ENCODE peak calls at places on chromosomes 6 and 20, in five cellular contexts. K, L, A, V and Z are unnamed samples. For H3K36me3, the result is how much of the 10 kb centered on the place peaks cover.

GRCh38 chr6:158406736-158407135 is 94.5 kb downstream of the TULP4 start:
- DNase-seq in K (no peak), L (no peak), A (no peak), V (no peak), Z (no peak)

GRCh38 chr20:23641936-23642751 is 4.4 kb upstream of the CST3 start:
- DNase-seq in K (peak), L (peak), A (no peak), V (peak), Z (no peak)

GRCh38 chr6:33320315-33321181 is 3.0 kb upstream of the ZBTB22 start:
- DNase-seq in K (peak), L (peak), A (no peak), V (peak), Z (no peak)

GRCh38 chr6:48613221-48613949 is 502.4 kb upstream of the PTCHD4 start:
- DNase-seq in K (no peak), L (no peak), A (no peak), V (no peak), Z (no peak)

GRCh38 chr6:112979830-112980229 is 632.7 kb downstream of the RFPL4B start:
- DNase-seq in K (no peak), L (no peak), A (no peak), V (peak), Z (no peak)

GRCh38 chr6:169902604-169903003 is 151.2 kb downstream of the ERMARD start:
- DNase-seq in K (no peak), L (no peak), A (no peak), V (no peak), Z (no peak)

GRCh38 chr6:6085928-6086668 is 79.4 kb upstream of the NRN1 start:
- DNase-seq in K (no peak), L (no peak), A (no peak), V (no peak), Z (no peak)

GRCh38 chr20:45890997-45891983 is at the start of the genes CTSA and NEURL2:
- DNase-seq in K (peak), L (peak), A (peak), V (no peak), Z (peak)

GRCh38 chr6:169957351-169957963 is 206.0 kb downstream of the ERMARD start:
- DNase-seq in K (no peak), L (no peak), A (peak), V (no peak), Z (no peak)

GRCh38 chr6:111361648-111362047 is 121.4 kb downstream of the REV3L start:
- DNase-seq in K (peak), L (peak), A (no peak), V (no peak), Z (peak)

GRCh38 chr6:113147544-113147943 is 709.6 kb upstream of the MARCKS start:
- DNase-seq in K (no peak), L (peak), A (no peak), V (peak), Z (no peak)

GRCh38 chr6:140463312-140463710 is 1088.9 kb upstream of the CITED2 start:
- DNase-seq in K (no peak), L (no peak), A (no peak), V (no peak), Z (no peak)

GRCh38 chr20:50629675-50630055 is 61.7 kb downstream of the RIPOR3 start:
- DNase-seq in K (no peak), L (no peak), A (no peak), V (no peak), Z (no peak)

GRCh38 chr6:89205819-89206218 is 11.3 kb downstream of the GABRR1 start:
- DNase-seq in K (no peak), L (no peak), A (no peak), V (no peak), Z (no peak)

GRCh38 chr6:89745728-89746127 is 73.9 kb downstream of the MDN1 start:
- DNase-seq in K (no peak), L (peak), A (no peak), V (peak), Z (no peak)

GRCh38 chr6:34486106-34486740 is 20.3 kb downstream of the PACSIN1 start:
- DNase-seq in K (no peak), L (no peak), A (no peak), V (no peak), Z (no peak)

GRCh38 chr20:63542696-63543095 is 4.9 kb downstream of the SRMS start:
- DNase-seq in K (no peak), L (no peak), A (no peak), V (no peak), Z (no peak)

GRCh38 chr6:150116195-150116800 is 26.5 kb upstream of the PPP1R14C start:
- DNase-seq in K (no peak), L (no peak), A (no peak), V (no peak), Z (no peak)

GRCh38 chr20:57426156-57426769 is 35.1 kb downstream of the RBM38 start:
- DNase-seq in K (no peak), L (no peak), A (no peak), V (no peak), Z (peak)

GRCh38 chr20:63755933-63756647 is 16.5 kb downstream of the SLC2A4RG start:
- DNase-seq in K (no peak), L (no peak), A (peak), V (no peak), Z (no peak)

GRCh38 chr6:88358846-88359245 is 192.7 kb upstream of the CNR1 start:
- DNase-seq in K (no peak), L (no peak), A (no peak), V (no peak), Z (no peak)

GRCh38 chr6:31356946-31357466 is at the start of gene HLA-B:
- DNase-seq in K (peak), L (peak), A (peak), V (peak), Z (peak)

GRCh38 chr6:148441454-148441911 is 98.8 kb downstream of the SASH1 start:
- DNase-seq in K (no peak), L (peak), A (no peak), V (peak), Z (no peak)

GRCh38 chr20:33162753-33163152 is 5.2 kb upstream of the BPIFA2 start:
- DNase-seq in K (no peak), L (no peak), A (no peak), V (no peak), Z (no peak)

GRCh38 chr6:144264270-144265060 is 20.7 kb upstream of the UTRN start:
- DNase-seq in K (no peak), L (peak), A (no peak), V (peak), Z (no peak)

GRCh38 chr20:4099905-4100675 is 84.7 kb upstream of the RNF24 start:
- DNase-seq in K (no peak), L (peak), A (no peak), V (no peak), Z (no peak)

GRCh38 chr20:58081842-58082241 is 146.6 kb downstream of the ANKRD60 start:
- DNase-seq in K (no peak), L (no peak), A (no peak), V (peak), Z (no peak)

GRCh38 chr6:136506124-136506799 is 44.0 kb downstream of the MAP7 start:
- DNase-seq in K (no peak), L (no peak), A (no peak), V (no peak), Z (no peak)

GRCh38 chr6:81890846-81891245 is 138.4 kb upstream of the TENT5A start:
- DNase-seq in K (no peak), L (peak), A (no peak), V (peak), Z (no peak)

GRCh38 chr20:6942266-6942665 is 174.8 kb downstream of the BMP2 start:
- DNase-seq in K (no peak), L (no peak), A (no peak), V (no peak), Z (no peak)

GRCh38 chr6:166466178-166467122 is 83.7 kb upstream of the MPC1 start:
- DNase-seq in K (no peak), L (peak), A (peak), V (peak), Z (no peak)

GRCh38 chr20:19990911-19991707 is 26.1 kb upstream of the NAA20 start:
- DNase-seq in K (no peak), L (no peak), A (no peak), V (no peak), Z (no peak)

GRCh38 chr6:131685266-131685780 is 15.9 kb downstream of the OR2A4 start:
- DNase-seq in K (no peak), L (no peak), A (no peak), V (no peak), Z (no peak)

GRCh38 chr6:16947461-16948159 is 154.2 kb upstream of the STMND1 start:
- DNase-seq in K (peak), L (peak), A (no peak), V (peak), Z (no peak)

GRCh38 chr6:33126101-33126714 is 50.4 kb downstream of the HLA-DPB1 start:
- DNase-seq in K (peak), L (peak), A (peak), V (no peak), Z (peak)

GRCh38 chr6:44704240-44705150 is 317.0 kb downstream of the CDC5L start:
- DNase-seq in K (no peak), L (no peak), A (no peak), V (no peak), Z (no peak)

GRCh38 chr6:43504756-43505593 is 5.2 kb downstream of the LRRC73 start:
- DNase-seq in K (no peak), L (no peak), A (no peak), V (no peak), Z (no peak)
- H3K36me3 ChIP-seq in K (half or more), L (under half), A (under half), V (under half), Z (under half)

GRCh38 chr6:36912583-36912982 is 26.8 kb downstream of the C6orf89 start:
- DNase-seq in K (no peak), L (peak), A (no peak), V (peak), Z (no peak)
- H3K36me3 ChIP-seq in K (under half), L (under half), A (under half), V (under half), Z (half or more)

DNA sequence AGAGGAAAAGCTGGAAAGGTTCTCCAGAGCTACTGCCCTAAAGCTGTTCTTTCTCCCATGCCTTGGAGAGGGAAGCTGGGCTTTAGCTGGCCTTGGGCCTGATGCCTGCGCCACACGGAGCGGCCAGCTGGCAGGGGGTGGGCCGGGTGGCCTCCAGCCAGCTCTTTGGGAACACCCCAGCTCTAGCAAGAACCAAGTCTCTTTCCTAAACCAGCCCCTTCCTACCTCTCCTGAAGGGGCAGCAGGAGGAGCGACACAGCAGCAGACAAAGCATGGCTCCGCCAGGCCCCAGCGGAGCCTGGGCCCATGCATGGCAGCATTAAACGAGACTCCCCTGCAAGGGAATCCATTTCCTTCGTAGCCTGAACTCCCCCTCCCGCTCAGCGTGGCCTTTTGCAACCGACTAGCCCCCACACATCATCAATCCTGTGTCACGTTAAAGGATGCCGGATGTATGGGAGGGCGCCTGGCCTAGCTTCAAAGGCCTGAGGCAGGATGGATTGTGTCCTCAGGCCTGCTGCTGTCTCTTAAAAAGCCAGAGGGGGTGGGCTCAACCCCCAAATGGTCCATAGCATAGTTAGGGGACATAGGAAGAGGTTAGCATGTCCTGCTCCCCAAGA is 14.0 kb downstream of the MRPS18A start:
- DNase-seq in K (no peak), L (peak), A (no peak), V (no peak), Z (no peak)
- H3K36me3 ChIP-seq in K (half or more), L (half or more), A (half or more), V (under half), Z (half or more)

GRCh38 chr20:44884907-44885391 is 556 bp upstream of the YWHAB start:
- DNase-seq in K (no peak), L (no peak), A (no peak), V (no peak), Z (no peak)

GRCh38 chr20:44887466-44887865 is 2.0 kb downstream of the YWHAB start:
- DNase-seq in K (no peak), L (no peak), A (no peak), V (no peak), Z (no peak)

GRCh38 chr20:44885392-44886275 is at the start of gene YWHAB:
- DNase-seq in K (peak), L (peak), A (peak), V (peak), Z (peak)

GRCh38 chr20:44886828-44887227 is 1.3 kb downstream of the YWHAB start:
- DNase-seq in K (no peak), L (no peak), A (no peak), V (no peak), Z (no peak)

DNA sequence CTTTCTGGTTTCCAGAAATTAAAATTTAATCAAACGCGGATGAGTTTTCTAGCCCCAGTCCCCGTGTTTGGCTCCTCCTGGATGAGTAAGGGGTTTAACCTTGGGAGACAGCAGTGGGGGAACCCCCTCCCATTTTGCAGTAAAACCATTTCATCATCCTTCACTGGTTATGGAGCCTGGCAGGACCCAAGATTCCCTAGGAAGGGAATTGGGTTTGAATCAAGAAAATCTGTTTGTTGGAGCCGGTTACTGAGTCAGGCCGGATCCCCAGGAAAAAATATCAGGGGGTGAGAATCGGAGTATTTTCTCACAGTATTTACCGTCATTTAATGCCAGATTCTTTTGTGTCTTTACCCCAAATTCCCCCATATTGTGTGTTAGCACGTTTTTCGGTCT is 769 bp downstream of the YWHAB start:
- DNase-seq in K (no peak), L (no peak), A (no peak), V (no peak), Z (no peak)
- H3K36me3 ChIP-seq in K (under half), L (under half), A (under half), V (under half), Z (under half)